ENCODE peak calls at places on chromosomes 4 and X, in ten cellular contexts. R is psoas muscle; B is CD4-positive, alpha-beta memory T cell; V is naive thymus-derived CD4-positive, alpha-beta T cell; W is Peyer's patch; G is GM12878; I is CD8-positive, alpha-beta memory T cell; F is left ventricle myocardium inferior; O is uterus; Q is cardiac muscle cell. C is an unnamed sample. For H3K4me1, the result is how much of the 10 kb centered on the place peaks cover.

GRCh38 chr4:101464596-101464995 is 117.3 kb upstream of the PPP3CA start:
- DNase-seq in R (no peak), B (no peak), V (no peak), W (no peak), G (no peak), I (no peak), F (no peak), O (no peak), Q (no peak), C (peak)

GRCh38 chr4:4694296-4694772 is 152.5 kb upstream of the STX18 start:
- DNase-seq in R (no peak), B (no peak), V (no peak), W (no peak), G (no peak), I (no peak), F (peak), O (no peak), Q (peak), C (no peak)

GRCh38 chr4:10162341-10163000 is 45.9 kb upstream of the WDR1 start:
- DNase-seq in R (no peak), B (no peak), V (no peak), W (no peak), G (no peak), I (no peak), F (no peak), O (no peak), Q (no peak), C (no peak)

GRCh38 chrX:11244641-11245040 is 48.6 kb upstream of the AMELX start:
- DNase-seq in R (no peak), B (no peak), V (no peak), W (no peak), G (no peak), I (no peak), F (no peak), O (no peak), Q (peak), C (peak)

GRCh38 chr4:8613421-8614364 is 21.1 kb downstream of the CPZ start:
- DNase-seq in R (no peak), B (no peak), V (no peak), W (no peak), G (no peak), I (no peak), F (no peak), O (no peak), Q (no peak), C (no peak)

GRCh38 chr4:71860643-71861042 is 76.8 kb upstream of the GC start:
- DNase-seq in R (no peak), B (no peak), V (no peak), W (no peak), G (no peak), I (no peak), F (no peak), O (no peak), Q (no peak), C (no peak)

GRCh38 chr4:128322986-128323385 is 35.4 kb upstream of the PGRMC2 start:
- DNase-seq in R (no peak), B (no peak), V (no peak), W (no peak), G (no peak), I (no peak), F (no peak), O (no peak), Q (peak), C (peak)

GRCh38 chr4:8675383-8675782 is 82.8 kb downstream of the CPZ start:
- DNase-seq in R (no peak), B (no peak), V (no peak), W (no peak), G (no peak), I (no peak), F (no peak), O (no peak), Q (peak), C (no peak)

GRCh38 chr4:179097741-179098140 is 1655.5 kb upstream of the AGA start:
- DNase-seq in R (no peak), B (no peak), V (no peak), W (no peak), G (no peak), I (no peak), F (no peak), O (no peak), Q (peak), C (peak)

GRCh38 chrX:123859409-123859827 is 435 bp upstream of the XIAP start:
- DNase-seq in R (no peak), B (no peak), V (no peak), W (peak), G (peak), I (peak), F (peak), O (no peak), Q (no peak), C (no peak)

GRCh38 chrX:39499996-39500395 is 597.8 kb downstream of the BCOR start:
- DNase-seq in R (no peak), B (no peak), V (no peak), W (no peak), G (no peak), I (no peak), F (no peak), O (no peak), Q (peak), C (no peak)

GRCh38 chr4:33060873-33061542 is 2340.8 kb downstream of the PCDH7 start:
- DNase-seq in R (peak), B (peak), V (no peak), W (no peak), G (no peak), I (no peak), F (no peak), O (no peak), Q (peak), C (no peak)

GRCh38 chr4:134691915-134692314 is 490.3 kb upstream of the PABPC4L start:
- DNase-seq in R (no peak), B (no peak), V (no peak), W (no peak), G (no peak), I (no peak), F (no peak), O (no peak), Q (no peak), C (peak)

GRCh38 chr4:122647656-122648055 is 26.8 kb upstream of the IL21 start:
- DNase-seq in R (no peak), B (no peak), V (no peak), W (no peak), G (no peak), I (no peak), F (no peak), O (no peak), Q (no peak), C (no peak)

GRCh38 chrX:21166302-21166982 is 207.8 kb upstream of the CNKSR2 start:
- DNase-seq in R (no peak), B (no peak), V (no peak), W (no peak), G (no peak), I (no peak), F (no peak), O (no peak), Q (peak), C (peak)

GRCh38 chr4:156976147-156976546 is 4.5 kb upstream of the PDGFC start:
- DNase-seq in R (no peak), B (no peak), V (no peak), W (no peak), G (no peak), I (no peak), F (no peak), O (no peak), Q (peak), C (peak)

GRCh38 chr4:159272341-159273125 is 169.7 kb downstream of the RAPGEF2 start:
- DNase-seq in R (no peak), B (no peak), V (no peak), W (no peak), G (no peak), I (no peak), F (no peak), O (no peak), Q (peak), C (no peak)

GRCh38 chrX:112840382-112841113 is at the start of gene AMOT:
- DNase-seq in R (peak), B (peak), V (peak), W (peak), G (no peak), I (peak), F (peak), O (peak), Q (peak), C (peak)

GRCh38 chrX:7147978-7148824 is at the start of gene PUDP:
- DNase-seq in R (peak), B (peak), V (peak), W (peak), G (no peak), I (peak), F (peak), O (peak), Q (peak), C (peak)

GRCh38 chr4:141788169-141788915 is 152.0 kb downstream of the IL15 start:
- DNase-seq in R (no peak), B (no peak), V (no peak), W (no peak), G (no peak), I (no peak), F (no peak), O (no peak), Q (peak), C (no peak)

GRCh38 chr4:56410247-56410646 is 23.0 kb upstream of the AASDH start:
- DNase-seq in R (no peak), B (no peak), V (no peak), W (no peak), G (no peak), I (no peak), F (no peak), O (peak), Q (peak), C (peak)

GRCh38 chr4:40253906-40254305 is 57.1 kb downstream of the RHOH start:
- DNase-seq in R (no peak), B (no peak), V (no peak), W (no peak), G (no peak), I (no peak), F (no peak), O (no peak), Q (no peak), C (no peak)

GRCh38 chr4:121183359-121183758 is 19.2 kb upstream of the TNIP3 start:
- DNase-seq in R (no peak), B (no peak), V (no peak), W (no peak), G (no peak), I (peak), F (no peak), O (no peak), Q (no peak), C (no peak)

GRCh38 chrX:68083510-68083909 is 349.8 kb downstream of the OPHN1 start:
- DNase-seq in R (no peak), B (no peak), V (no peak), W (no peak), G (no peak), I (no peak), F (no peak), O (no peak), Q (peak), C (no peak)

GRCh38 chr4:87844476-87844875 is 11.7 kb downstream of the MEPE start:
- DNase-seq in R (no peak), B (no peak), V (no peak), W (no peak), G (no peak), I (no peak), F (no peak), O (no peak), Q (no peak), C (no peak)

GRCh38 chrX:131752493-131753198 is 208.8 kb downstream of the OR13H1 start:
- DNase-seq in R (peak), B (no peak), V (no peak), W (peak), G (peak), I (no peak), F (no peak), O (peak), Q (no peak), C (no peak)

GRCh38 chr4:52126946-52127345 is 75.8 kb downstream of the SPATA18 start:
- DNase-seq in R (no peak), B (no peak), V (no peak), W (no peak), G (no peak), I (no peak), F (no peak), O (no peak), Q (no peak), C (peak)

GRCh38 chrX:43846558-43846957 is 35.7 kb downstream of the MAOB start:
- DNase-seq in R (no peak), B (no peak), V (no peak), W (no peak), G (no peak), I (no peak), F (no peak), O (no peak), Q (no peak), C (no peak)

GRCh38 chr4:7043521-7044414 is 596 bp downstream of the TADA2B start:
- DNase-seq in R (peak), B (peak), V (peak), W (peak), G (no peak), I (peak), F (peak), O (peak), Q (peak), C (no peak)

GRCh38 chr4:6199344-6199921 is 916 bp downstream of the JAKMIP1 start:
- DNase-seq in R (no peak), B (peak), V (no peak), W (no peak), G (no peak), I (peak), F (no peak), O (no peak), Q (no peak), C (no peak)

GRCh38 chrX:28099166-28099565 is 117.9 kb upstream of the DCAF8L1 start:
- DNase-seq in R (no peak), B (no peak), V (no peak), W (no peak), G (no peak), I (no peak), F (no peak), O (no peak), Q (peak), C (no peak)

GRCh38 chr4:182062936-182063335 is 180.3 kb upstream of the TENM3 start:
- DNase-seq in R (no peak), B (no peak), V (no peak), W (no peak), G (no peak), I (no peak), F (no peak), O (no peak), Q (peak), C (peak)

GRCh38 chr4:139595989-139596679 is 40.1 kb upstream of the SETD7 start:
- DNase-seq in R (peak), B (no peak), V (no peak), W (no peak), G (no peak), I (no peak), F (no peak), O (no peak), Q (peak), C (no peak)
- H3K4me1 ChIP-seq in R (under half), B (under half), V (under half), W (under half), G (under half), I (under half), F (under half), O (under half), Q (under half), C (under half)

GRCh38 chr4:187178084-187178483 is 454.4 kb upstream of the FAT1 start:
- DNase-seq in R (no peak), B (no peak), V (no peak), W (no peak), G (no peak), I (no peak), F (no peak), O (no peak), Q (no peak), C (no peak)
- H3K4me1 ChIP-seq in R (under half), B (under half), V (under half), W (under half), G (under half), I (under half), F (under half), O (under half), Q (under half), C (under half)

GRCh38 chr4:44149242-44149641 is 299.4 kb downstream of the KCTD8 start:
- DNase-seq in R (no peak), B (no peak), V (no peak), W (no peak), G (no peak), I (no peak), F (no peak), O (no peak), Q (no peak), C (no peak)
- H3K4me1 ChIP-seq in R (under half), B (under half), V (under half), W (under half), G (under half), I (under half), F (under half), O (under half), Q (under half), C (under half)

GRCh38 chr4:158169931-158170690 is 2.7 kb downstream of the GASK1B start:
- DNase-seq in R (no peak), B (no peak), V (no peak), W (no peak), G (no peak), I (no peak), F (no peak), O (no peak), Q (peak), C (no peak)
- H3K4me1 ChIP-seq in R (under half), B (under half), V (under half), W (under half), G (under half), I (under half), F (half or more), O (under half), Q (under half), C (under half)

DNA sequence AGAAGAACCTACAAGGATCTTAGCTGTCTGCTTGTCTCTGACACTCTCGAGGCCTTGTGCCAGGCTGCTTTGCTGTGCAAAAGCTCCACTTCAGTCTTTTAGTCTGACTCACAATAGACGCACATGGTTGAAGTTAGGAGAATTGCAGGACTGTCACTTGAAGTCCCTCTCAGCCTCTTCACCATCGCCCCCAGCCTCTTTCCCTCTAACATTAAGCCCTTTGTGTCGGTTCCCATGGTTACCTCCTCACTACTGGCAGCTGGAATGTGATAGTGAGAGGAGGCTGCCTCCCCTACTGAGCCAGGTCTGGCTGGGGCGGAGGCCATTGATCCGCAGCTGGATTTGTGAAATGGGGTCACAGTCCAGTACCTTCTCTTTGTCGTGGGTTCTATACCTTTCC is 201.8 kb downstream of the SOWAHB start:
- DNase-seq in R (no peak), B (no peak), V (no peak), W (no peak), G (no peak), I (no peak), F (no peak), O (no peak), Q (no peak), C (no peak)
- H3K4me1 ChIP-seq in R (under half), B (under half), V (under half), W (under half), G (under half), I (under half), F (under half), O (under half), Q (under half), C (under half)

DNA sequence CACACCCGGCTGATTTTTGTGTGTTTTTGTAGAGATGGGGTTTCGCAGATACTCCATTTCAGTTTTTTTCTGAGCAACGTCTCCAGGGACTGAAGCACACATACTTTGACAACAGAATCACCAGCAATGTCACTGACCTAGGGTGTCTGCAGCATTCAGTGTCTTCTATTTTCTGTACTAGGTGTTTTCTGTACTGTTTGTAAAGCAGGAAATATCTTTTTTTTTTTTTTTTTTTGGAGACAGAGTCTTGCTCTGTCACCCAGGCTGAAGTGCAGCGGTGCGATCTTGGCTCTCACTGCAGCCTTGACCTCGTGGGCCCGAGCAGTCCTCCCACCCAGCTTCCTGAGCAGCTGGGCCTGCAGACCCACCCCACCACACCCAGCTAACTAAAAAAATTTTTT is 8.8 kb downstream of the ADD1 start:
- DNase-seq in R (peak), B (no peak), V (no peak), W (peak), G (peak), I (no peak), F (peak), O (no peak), Q (no peak), C (no peak)
- H3K4me1 ChIP-seq in R (half or more), B (half or more), V (under half), W (under half), G (half or more), I (half or more), F (half or more), O (under half), Q (under half), C (under half)

GRCh38 chrX:97400492-97400891 is 516.8 kb downstream of the RPA4 start:
- DNase-seq in R (no peak), B (no peak), V (no peak), W (no peak), G (no peak), I (no peak), F (no peak), O (no peak), Q (no peak), C (no peak)
- H3K4me1 ChIP-seq in R (under half), B (under half), V (under half), W (under half), G (under half), I (under half), F (under half), O (under half), Q (under half), C (under half)

GRCh38 chr4:184817494-184818215 is 8.1 kb downstream of the ACSL1 start:
- DNase-seq in R (no peak), B (no peak), V (no peak), W (peak), G (no peak), I (no peak), F (no peak), O (no peak), Q (no peak), C (no peak)
- H3K4me1 ChIP-seq in R (half or more), B (under half), V (under half), W (under half), G (half or more), I (under half), F (half or more), O (under half), Q (half or more), C (under half)

DNA sequence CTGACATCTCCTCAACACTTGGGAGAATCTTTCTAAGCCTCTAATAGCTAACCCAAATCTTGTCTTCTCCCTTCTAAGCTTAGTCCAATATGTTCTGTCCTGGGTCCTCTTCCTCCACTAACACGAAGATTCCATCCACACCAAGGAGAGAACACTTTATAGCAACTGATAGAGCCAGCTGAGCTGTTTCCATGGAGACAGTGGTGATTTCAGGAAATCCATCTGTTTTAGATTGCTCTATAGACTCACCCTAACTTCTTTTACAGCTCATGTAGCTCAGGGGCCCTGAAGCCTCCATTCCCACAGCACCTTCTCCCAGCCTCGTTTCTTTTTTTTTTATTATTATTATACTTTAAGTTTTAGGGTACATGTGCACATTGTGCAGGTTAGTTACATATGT is 37.3 kb downstream of the SCD5 start:
- DNase-seq in R (no peak), B (no peak), V (no peak), W (no peak), G (no peak), I (no peak), F (no peak), O (no peak), Q (no peak), C (no peak)
- H3K4me1 ChIP-seq in R (under half), B (under half), V (under half), W (under half), G (under half), I (under half), F (under half), O (under half), Q (under half), C (under half)